ENCODE peak calls at places on chromosomes 13 and 19, in five cellular contexts. O, N, J, M and E are unnamed samples. For H3K4me1, the result is how much of the 10 kb centered on the place peaks cover.

GRCh38 chr13:48985751-48986150 is 10.0 kb downstream of the FNDC3A start:
- DNase-seq in O (no peak), N (no peak), J (no peak), M (no peak), E (no peak)

GRCh38 chr13:87827479-87827878 is 156.3 kb downstream of the SLITRK5 start:
- DNase-seq in O (no peak), N (no peak), J (no peak), M (no peak), E (no peak)

GRCh38 chr13:37695200-37695599 is 96.6 kb upstream of the POSTN start:
- DNase-seq in O (no peak), N (no peak), J (no peak), M (no peak), E (no peak)

GRCh38 chr19:31350693-31351211 is 1.5 kb upstream of the TSHZ3 start:
- DNase-seq in O (peak), N (no peak), J (peak), M (no peak), E (peak)

GRCh38 chr13:22517544-22517943 is 663.2 kb upstream of the SGCG start:
- DNase-seq in O (no peak), N (no peak), J (no peak), M (no peak), E (no peak)

GRCh38 chr13:99386911-99387788 is 80.0 kb upstream of the GPR183 start:
- DNase-seq in O (peak), N (peak), J (no peak), M (no peak), E (peak)

GRCh38 chr19:8023371-8023770 is 17.9 kb upstream of the ELAVL1 start:
- DNase-seq in O (no peak), N (no peak), J (no peak), M (no peak), E (no peak)

GRCh38 chr19:37513397-37513796 is 6.7 kb downstream of the ZNF793 start:
- DNase-seq in O (no peak), N (no peak), J (no peak), M (no peak), E (no peak)

GRCh38 chr13:40186636-40187323 is 479.7 kb downstream of the FOXO1 start:
- DNase-seq in O (no peak), N (no peak), J (no peak), M (no peak), E (no peak)

DNA sequence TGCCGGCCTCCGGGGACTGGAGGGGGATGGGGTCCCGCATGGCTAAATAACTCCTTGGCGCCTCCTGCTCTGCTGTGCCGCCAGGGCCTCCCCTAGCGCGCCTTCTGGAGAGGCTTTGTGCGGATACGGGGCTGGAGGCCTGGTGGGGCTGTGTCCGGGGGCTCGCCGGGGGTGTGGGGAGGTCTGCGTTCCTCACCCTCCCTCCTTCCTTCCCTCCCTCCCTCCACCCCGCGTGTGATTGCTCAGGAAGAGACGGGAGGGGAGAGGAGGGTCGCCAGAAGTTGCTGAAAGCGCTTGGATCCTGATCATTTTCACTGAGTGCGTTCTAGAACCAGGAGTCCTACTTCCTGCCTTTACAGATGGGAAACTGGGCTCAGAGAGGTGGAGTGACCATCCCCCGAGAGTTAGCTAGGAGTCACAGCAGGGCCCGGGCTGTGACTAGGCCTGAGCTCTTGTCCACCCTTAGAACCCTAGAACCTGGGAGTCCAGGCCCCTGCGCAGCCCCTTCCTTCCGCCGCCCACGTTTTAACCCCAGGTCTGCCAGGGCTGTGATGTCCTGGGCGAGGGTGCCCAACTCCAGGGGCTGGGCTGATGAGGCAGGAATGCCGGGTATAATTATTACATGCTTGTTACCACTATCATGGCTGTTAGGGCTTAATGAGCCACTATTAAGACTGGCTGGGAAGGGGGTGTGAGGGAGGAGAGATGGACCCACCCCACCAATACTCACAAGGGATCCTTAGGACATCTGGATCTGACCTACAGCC is 782 bp upstream of the JUND start:
- DNase-seq in O (no peak), N (no peak), J (no peak), M (no peak), E (no peak)
- TF ChIP-seq CTCF in O (no peak), N (no peak), J (no peak), M (no peak), E (no peak)

GRCh38 chr19:55460670-55461258 is 678 bp downstream of the ISOC2 start:
- DNase-seq in O (peak), N (no peak), J (peak), M (peak), E (peak)

GRCh38 chr19:55462722-55463121 is 1.3 kb upstream of the ISOC2 start:
- DNase-seq in O (no peak), N (no peak), J (no peak), M (no peak), E (no peak)

GRCh38 chr19:55461974-55462628 is 659 bp upstream of the ISOC2 start:
- DNase-seq in O (peak), N (no peak), J (no peak), M (no peak), E (no peak)

GRCh38 chr19:55459950-55460657 is 1.3 kb downstream of the ISOC2 start:
- DNase-seq in O (no peak), N (no peak), J (no peak), M (no peak), E (peak)

GRCh38 chr19:55461259-55461973 is at the start of gene ISOC2:
- DNase-seq in O (peak), N (peak), J (peak), M (peak), E (peak)
- TF ChIP-seq POLR2A in O (peak), N (no peak), J (peak), M (peak), E (no peak)

DNA sequence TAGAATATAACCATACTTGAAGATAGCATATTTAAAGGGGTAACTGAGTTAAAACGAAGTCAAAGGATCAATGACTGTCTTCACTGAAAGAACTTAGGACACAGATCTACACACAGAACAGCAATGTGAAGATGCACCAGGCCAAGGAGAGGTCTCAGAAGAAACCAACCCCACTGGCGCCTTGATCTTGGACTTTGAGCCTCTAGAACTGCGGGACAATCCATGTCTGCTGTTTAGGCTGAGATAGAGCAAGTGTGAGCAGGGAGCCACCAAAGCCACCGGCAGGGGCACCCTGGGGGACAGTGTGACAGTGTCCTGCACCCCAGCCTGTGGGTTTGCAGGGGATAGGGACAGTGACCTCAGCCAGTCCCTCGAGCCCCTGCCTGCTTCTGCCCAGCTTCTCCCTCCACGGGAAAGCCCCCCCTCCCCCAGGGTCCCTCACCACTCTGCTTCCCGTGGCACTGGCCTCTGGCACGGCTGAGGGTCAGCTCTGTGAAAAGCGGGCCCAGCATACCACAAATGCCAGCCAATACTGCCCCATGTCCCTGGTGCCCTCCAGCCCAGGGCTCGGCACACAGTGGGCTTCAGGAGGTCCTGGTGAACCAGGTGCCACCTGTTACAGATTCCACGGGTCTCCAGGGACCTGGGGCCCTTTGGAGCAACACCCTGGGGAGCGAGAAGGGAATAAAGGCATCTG is 40.8 kb downstream of the KLF2 start:
- DNase-seq in O (no peak), N (no peak), J (no peak), M (no peak), E (no peak)
- H3K4me1 ChIP-seq in O (under half), N (under half), J (under half), M (half or more), E (under half)

GRCh38 chr19:36136975-36137686 is 2.7 kb upstream of the CAPNS1 start:
- DNase-seq in O (no peak), N (peak), J (peak), M (peak), E (no peak)
- TF ChIP-seq CTCF in O (no peak), N (no peak), J (no peak), M (no peak), E (no peak)

GRCh38 chr19:10193666-10194499 is 870 bp downstream of the DNMT1 start:
- DNase-seq in O (peak), N (no peak), J (no peak), M (no peak), E (peak)
- TF ChIP-seq POLR2A in O (no peak), N (no peak), J (no peak), M (no peak), E (no peak)

GRCh38 chr13:109157275-109157674 is 527.9 kb downstream of the MYO16 start:
- DNase-seq in O (no peak), N (no peak), J (no peak), M (no peak), E (no peak)
- H3K4me1 ChIP-seq in O (under half), N (under half), J (under half), M (under half), E (under half)

GRCh38 chr13:34347784-34348573 is 530.0 kb downstream of the RFC3 start:
- DNase-seq in O (no peak), N (no peak), J (no peak), M (no peak), E (no peak)
- TF ChIP-seq CTCF in O (no peak), N (no peak), J (no peak), M (no peak), E (no peak)

GRCh38 chr19:48258350-48258749 is 2.6 kb upstream of the CARD8 start:
- DNase-seq in O (no peak), N (no peak), J (no peak), M (no peak), E (no peak)
- TF ChIP-seq POLR2A in O (peak), N (no peak), J (no peak), M (no peak), E (no peak)

DNA sequence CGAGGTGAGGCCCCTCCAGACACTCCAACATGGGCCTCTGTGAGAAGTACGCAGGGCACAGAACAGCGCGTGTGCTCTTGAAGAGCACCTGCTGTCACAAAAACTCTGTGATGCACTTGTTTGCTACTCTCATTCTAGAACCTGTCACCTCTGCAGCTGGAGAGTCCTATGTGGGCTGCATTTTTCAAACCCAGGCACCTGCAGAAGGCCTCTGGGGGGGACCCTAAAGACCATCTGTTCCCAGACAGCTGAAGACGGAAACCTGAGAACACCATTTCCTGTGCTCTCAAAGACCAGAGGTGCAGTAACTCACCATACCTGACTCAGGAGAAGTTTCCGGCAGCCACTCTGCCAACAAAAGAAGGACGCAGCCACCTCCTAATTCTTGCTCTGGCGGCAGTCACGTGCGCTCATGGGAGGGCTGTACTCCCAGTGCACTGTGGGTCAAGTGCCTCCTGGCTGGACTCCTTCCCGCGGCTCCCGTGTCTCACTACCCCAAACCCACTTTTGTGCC is 28.1 kb downstream of the RANBP3 start:
- DNase-seq in O (no peak), N (no peak), J (no peak), M (no peak), E (no peak)
- H3K4me1 ChIP-seq in O (under half), N (under half), J (under half), M (half or more), E (half or more)